ENCODE peak calls at places on chromosomes 12 and 14, in six cellular contexts. X is brain microvascular endothelial cell; Q is activated T-helper 1 cell treated with anti-CD3 and anti-CD28 coated beads, Interleukin-12 subunit alpha, Interleukin-12 subunit beta, Interleukin-2, Interleukin-4 antibody, amounts not matched to agents 30 ng/mL and 10 ng/mL and 1 ng/mL, durations not matched to agents 14 hours and 24 hours and 36 hours; P is NCI-H82; I is EH; K is stimulated activated CD4-positive, alpha-beta T cell treated with anti-CD3 and anti-CD28 coated beads, Interleukin-2, amount 100 ng/mL, for 24 hours. W is an unnamed sample.

GRCh38 chr12:3054993-3055711 is 22.0 kb upstream of the TSPAN9 start:
- DNase-seq in P (peak), Q (no peak), X (no peak), I (no peak), K (no peak), W (no peak)

GRCh38 chr14:86712727-86713126 is 1182.8 kb downstream of the FLRT2 start:
- DNase-seq in X (no peak), K (no peak), I (no peak), P (no peak), Q (no peak), W (no peak)

GRCh38 chr14:50831704-50832130 is 755 bp upstream of the NIN start:
- DNase-seq in I (no peak), K (no peak), X (no peak), Q (no peak), P (no peak), W (no peak)

GRCh38 chr14:63853831-63854293 is 1.1 kb downstream of the SYNE2 start:
- DNase-seq in X (peak), I (peak), P (peak), K (peak), Q (peak), W (no peak)

GRCh38 chr12:16349132-16349463 is 1.7 kb downstream of the MGST1 start:
- DNase-seq in P (peak), I (peak), X (peak), Q (no peak), K (no peak), W (no peak)

GRCh38 chr12:65999564-66000280 is 130.8 kb downstream of the LLPH start:
- DNase-seq in Q (no peak), P (no peak), K (no peak), X (peak), I (peak), W (no peak)

GRCh38 chr12:100721193-100721592 is 73.4 kb upstream of the ANO4 start:
- DNase-seq in P (peak), I (peak), Q (no peak), K (no peak), X (no peak), W (no peak)

GRCh38 chr12:43599066-43599465 is 47.1 kb upstream of the ADAMTS20 start:
- DNase-seq in Q (no peak), X (no peak), K (no peak), P (no peak), I (no peak), W (no peak)

GRCh38 chr14:89509891-89510290 is 92.9 kb upstream of the FOXN3 start:
- DNase-seq in Q (no peak), I (peak), X (peak), K (no peak), P (no peak), W (no peak)

GRCh38 chr12:51343201-51343600 is 3.3 kb downstream of the CELA1 start:
- DNase-seq in K (no peak), X (no peak), Q (no peak), P (no peak), I (no peak), W (no peak)

GRCh38 chr12:107436836-107437235 is 248.8 kb upstream of the PWP1 start:
- DNase-seq in P (no peak), K (no peak), Q (no peak), X (no peak), I (no peak), W (no peak)

GRCh38 chr12:29741342-29742241 is 42.1 kb downstream of the TMTC1 start:
- DNase-seq in Q (no peak), K (no peak), X (peak), I (peak), P (no peak), W (no peak)

GRCh38 chr12:50057000-50057841 is at the start of gene ASIC1:
- DNase-seq in Q (peak), X (peak), P (peak), K (peak), I (peak), W (no peak)

GRCh38 chr14:60514378-60515243 is 5.7 kb downstream of the SIX6 start:
- DNase-seq in Q (no peak), I (peak), X (no peak), K (peak), P (peak), W (no peak)

GRCh38 chr12:87259405-87259804 is 769.8 kb downstream of the C12orf50 start:
- DNase-seq in X (no peak), I (no peak), P (no peak), K (no peak), Q (no peak), W (no peak)

GRCh38 chr12:95805864-95806669 is 15.5 kb upstream of the NTN4 start:
- DNase-seq in X (peak), I (peak), Q (no peak), K (no peak), P (no peak), W (no peak)

GRCh38 chr14:93951798-93952540 is 24.4 kb downstream of the ASB2 start:
- DNase-seq in Q (no peak), X (no peak), K (no peak), I (no peak), P (peak), W (no peak)

GRCh38 chr12:116455540-116456306 is 103.5 kb upstream of the MAP1LC3B2 start:
- DNase-seq in P (peak), Q (no peak), K (no peak), X (peak), I (peak), W (peak)

GRCh38 chr14:31125231-31125630 is 82.4 kb downstream of the HECTD1 start:
- DNase-seq in I (no peak), K (no peak), Q (no peak), X (no peak), P (no peak), W (no peak)

GRCh38 chr12:27509032-27509431 is 15.0 kb upstream of the PPFIBP1 start:
- DNase-seq in K (no peak), Q (no peak), I (no peak), P (no peak), X (no peak), W (no peak)

GRCh38 chr12:109963743-109964429 is 32.3 kb downstream of the GIT2 start:
- DNase-seq in X (peak), Q (no peak), K (no peak), P (no peak), I (peak), W (no peak)

GRCh38 chr14:74018029-74018703 is 922 bp downstream of the ENTPD5 start:
- DNase-seq in I (peak), P (no peak), X (no peak), Q (no peak), K (no peak), W (no peak)

GRCh38 chr12:16530268-16530865 is 75.6 kb downstream of the LMO3 start:
- DNase-seq in Q (no peak), I (no peak), X (no peak), K (no peak), P (no peak), W (no peak)

GRCh38 chr14:67589212-67589770 is 10.8 kb downstream of the PIGH start:
- DNase-seq in Q (no peak), X (no peak), K (no peak), I (no peak), P (no peak), W (no peak)

GRCh38 chr14:32379447-32379846 is 50.3 kb downstream of the AKAP6 start:
- DNase-seq in Q (no peak), I (no peak), P (no peak), K (no peak), X (no peak), W (no peak)

GRCh38 chr12:131210506-131211278 is 257.0 kb downstream of the ADGRD1 start:
- DNase-seq in K (no peak), X (no peak), I (no peak), P (no peak), Q (no peak), W (peak)

GRCh38 chr12:98418357-98419075 is 96.9 kb upstream of the TMPO start:
- DNase-seq in P (peak), K (no peak), X (peak), I (peak), Q (no peak), W (peak)

GRCh38 chr12:32566663-32567634 is 112.2 kb upstream of the DNM1L start:
- DNase-seq in I (peak), K (no peak), P (no peak), X (peak), Q (no peak), W (no peak)

GRCh38 chr12:67928621-67929369 is 60.5 kb upstream of the IFNG-AS1 start:
- DNase-seq in X (no peak), I (no peak), Q (no peak), K (no peak), P (peak), W (no peak)

GRCh38 chr14:67263499-67264149 is 22.4 kb downstream of the PALS1 start:
- DNase-seq in Q (no peak), X (peak), I (peak), P (no peak), K (no peak), W (no peak)

GRCh38 chr14:20811994-20812393 is 9.3 kb upstream of the RNASE1 start:
- DNase-seq in I (no peak), K (no peak), X (no peak), P (no peak), Q (no peak), W (no peak)

GRCh38 chr12:28652239-28652638 is 462.0 kb downstream of the CCDC91 start:
- DNase-seq in Q (no peak), K (no peak), I (no peak), P (no peak), X (no peak), W (no peak)

GRCh38 chr14:72685456-72685855 is 208.4 kb downstream of the DPF3 start:
- DNase-seq in X (no peak), P (no peak), Q (no peak), I (no peak), K (no peak), W (no peak)

GRCh38 chr14:85576161-85576560 is 46.2 kb downstream of the FLRT2 start:
- DNase-seq in K (no peak), I (peak), P (no peak), Q (no peak), X (no peak), W (no peak)

GRCh38 chr14:97120204-97121120 is 323.3 kb downstream of the VRK1 start:
- DNase-seq in I (no peak), K (peak), Q (peak), X (no peak), P (peak), W (no peak)

GRCh38 chr14:102923201-102923919 is 897 bp downstream of the AMN start:
- DNase-seq in Q (no peak), I (no peak), P (peak), X (no peak), K (no peak), W (no peak)

GRCh38 chr12:42673535-42673934 is 84.0 kb upstream of the PRICKLE1 start:
- DNase-seq in I (peak), K (no peak), X (no peak), P (no peak), Q (no peak), W (no peak)

GRCh38 chr14:88424573-88424972 is 39.1 kb downstream of the SPATA7 start:
- DNase-seq in K (no peak), X (no peak), I (peak), P (no peak), Q (no peak), W (no peak)